ENCODE peak calls at places on chromosomes 3 and 15, in four cellular contexts. M is OCI-LY7, L is HL-60, P is neural crest cell. N is an unnamed sample.

GRCh38 chr15:72382146-72382545 is 6.3 kb upstream of the HEXA start:
- DNase-seq in L (no peak), P (no peak), M (peak), N (no peak)

GRCh38 chr3:128366652-128367051 is 100.0 kb downstream of the DNAJB8 start:
- DNase-seq in M (no peak), P (no peak), L (no peak), N (no peak)

GRCh38 chr15:67178569-67179210 is 75.8 kb downstream of the AAGAB start:
- DNase-seq in L (no peak), P (no peak), M (no peak), N (no peak)

GRCh38 chr3:13083898-13084297 is 10.7 kb upstream of the IQSEC1 start:
- DNase-seq in L (no peak), M (peak), P (no peak), N (no peak)

GRCh38 chr15:63322541-63322940 is 45.1 kb downstream of the APH1B start:
- DNase-seq in P (no peak), M (no peak), L (no peak), N (no peak)

GRCh38 chr15:100373037-100373896 is 31.5 kb upstream of the ADAMTS17 start:
- DNase-seq in M (no peak), P (no peak), L (no peak), N (peak)

GRCh38 chr3:23495507-23495906 is 292.4 kb downstream of the UBE2E2 start:
- DNase-seq in M (no peak), L (no peak), P (no peak), N (no peak)

GRCh38 chr3:73813291-73813977 is 188.7 kb upstream of the PDZRN3 start:
- DNase-seq in M (no peak), L (no peak), P (no peak), N (no peak)

GRCh38 chr15:74988007-74988800 is 7.2 kb upstream of the SCAMP5 start:
- DNase-seq in L (no peak), P (no peak), M (peak), N (no peak)

GRCh38 chr3:157231071-157231470 is 71.1 kb upstream of the CCNL1 start:
- DNase-seq in L (no peak), M (no peak), P (no peak), N (no peak)

GRCh38 chr3:114880078-114880477 is 267.0 kb downstream of the ZBTB20 start:
- DNase-seq in L (no peak), M (no peak), P (peak), N (no peak)

GRCh38 chr15:25441111-25441510 is 2.3 kb upstream of the UBE3A start:
- DNase-seq in L (no peak), M (no peak), P (no peak), N (no peak)

GRCh38 chr3:131892331-131892730 is 142.5 kb downstream of the CPNE4 start:
- DNase-seq in L (no peak), P (no peak), M (no peak), N (no peak)
- TF ChIP-seq CTCF in L (no peak), P (peak), M (no peak), N (no peak)

GRCh38 chr3:31831526-31832034 is 149.5 kb downstream of the OSBPL10 start:
- DNase-seq in L (no peak), M (no peak), P (no peak), N (no peak)
- TF ChIP-seq CTCF in L (no peak), M (no peak), P (no peak), N (no peak)

GRCh38 chr3:138370321-138370720 is 21.9 kb downstream of the MRAS start:
- DNase-seq in M (no peak), P (no peak), L (no peak), N (no peak)

GRCh38 chr3:138374573-138375134 is 26.3 kb downstream of the MRAS start:
- DNase-seq in M (no peak), L (no peak), P (no peak), N (no peak)

GRCh38 chr3:138373695-138374094 is 25.3 kb downstream of the MRAS start:
- DNase-seq in P (no peak), L (no peak), M (no peak), N (no peak)

GRCh38 chr3:138369151-138369900 is 20.9 kb downstream of the MRAS start:
- DNase-seq in P (no peak), M (no peak), L (no peak), N (peak)

GRCh38 chr3:138371070-138371950 is 22.9 kb downstream of the MRAS start:
- DNase-seq in M (peak), P (no peak), L (no peak), N (no peak)
- TF ChIP-seq CTCF in M (no peak), P (no peak), L (no peak), N (no peak)

DNA sequence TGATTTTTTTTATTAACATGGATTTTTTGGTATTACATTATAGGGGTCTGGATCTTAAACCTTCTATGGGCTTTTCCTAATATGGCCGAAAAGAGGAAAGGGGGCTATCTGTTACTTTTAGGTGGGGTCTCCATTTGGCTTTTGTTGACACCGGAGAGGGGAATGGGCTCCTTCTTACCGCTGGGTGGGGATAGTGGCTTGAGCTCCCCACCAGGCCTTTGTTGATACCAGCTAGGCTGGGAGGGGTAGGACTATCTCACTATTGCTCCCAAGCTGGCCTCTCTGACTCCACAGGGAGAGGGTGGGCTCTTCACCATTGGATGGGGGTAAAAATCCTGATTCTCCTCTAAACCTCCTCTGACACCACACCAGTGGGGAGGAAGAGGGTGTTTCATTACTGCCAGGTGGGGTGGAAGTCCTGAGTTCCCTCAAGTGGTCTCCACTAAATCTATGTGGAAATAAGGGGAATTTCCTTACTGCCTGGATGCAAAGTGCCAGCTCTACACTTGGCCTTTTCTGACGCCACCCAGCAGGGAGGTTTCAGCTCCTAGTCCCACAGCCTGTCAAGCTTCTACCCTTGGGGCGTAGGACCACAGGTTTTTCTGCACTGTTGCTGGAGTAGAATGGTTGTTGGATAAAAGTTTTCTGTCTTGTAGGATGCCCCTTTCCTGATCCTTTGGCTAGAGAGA is 572.3 kb downstream of the MAGI1 start:
- DNase-seq in L (no peak), P (no peak), M (no peak), N (no peak)
- TF ChIP-seq CTCF in L (no peak), P (no peak), M (no peak), N (no peak)

DNA sequence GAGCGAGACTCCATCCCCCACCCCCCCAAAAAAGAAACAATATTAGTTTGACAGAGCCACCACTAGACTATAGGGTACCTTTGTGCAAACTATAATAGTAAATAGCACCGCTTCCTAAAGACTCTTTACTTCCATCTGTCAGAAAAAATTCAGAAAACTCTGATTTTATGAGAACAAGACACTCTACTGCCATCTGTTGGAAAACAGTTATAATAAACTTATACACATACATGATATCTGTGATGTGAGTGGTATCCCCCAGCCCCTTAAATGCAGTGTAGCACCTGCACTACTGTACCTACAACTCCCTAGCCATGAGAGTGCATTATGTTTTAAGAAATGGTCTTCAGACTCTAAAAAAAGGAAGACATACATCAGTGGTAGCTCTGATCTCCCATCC is 47.1 kb upstream of the CTDSPL start:
- DNase-seq in M (peak), L (no peak), P (no peak), N (no peak)
- TF ChIP-seq CTCF in M (peak), L (no peak), P (peak), N (no peak)

GRCh38 chr3:11603628-11604027 is 40.1 kb downstream of the VGLL4 start:
- DNase-seq in P (no peak), M (peak), L (no peak), N (no peak)

GRCh38 chr3:11602886-11603285 is 40.8 kb downstream of the VGLL4 start:
- DNase-seq in M (peak), P (no peak), L (no peak), N (no peak)

GRCh38 chr3:11605398-11605797 is 38.3 kb downstream of the VGLL4 start:
- DNase-seq in M (no peak), P (no peak), L (no peak), N (no peak)

GRCh38 chr3:11602441-11602840 is 41.3 kb downstream of the VGLL4 start:
- DNase-seq in L (no peak), M (no peak), P (no peak), N (no peak)

DNA sequence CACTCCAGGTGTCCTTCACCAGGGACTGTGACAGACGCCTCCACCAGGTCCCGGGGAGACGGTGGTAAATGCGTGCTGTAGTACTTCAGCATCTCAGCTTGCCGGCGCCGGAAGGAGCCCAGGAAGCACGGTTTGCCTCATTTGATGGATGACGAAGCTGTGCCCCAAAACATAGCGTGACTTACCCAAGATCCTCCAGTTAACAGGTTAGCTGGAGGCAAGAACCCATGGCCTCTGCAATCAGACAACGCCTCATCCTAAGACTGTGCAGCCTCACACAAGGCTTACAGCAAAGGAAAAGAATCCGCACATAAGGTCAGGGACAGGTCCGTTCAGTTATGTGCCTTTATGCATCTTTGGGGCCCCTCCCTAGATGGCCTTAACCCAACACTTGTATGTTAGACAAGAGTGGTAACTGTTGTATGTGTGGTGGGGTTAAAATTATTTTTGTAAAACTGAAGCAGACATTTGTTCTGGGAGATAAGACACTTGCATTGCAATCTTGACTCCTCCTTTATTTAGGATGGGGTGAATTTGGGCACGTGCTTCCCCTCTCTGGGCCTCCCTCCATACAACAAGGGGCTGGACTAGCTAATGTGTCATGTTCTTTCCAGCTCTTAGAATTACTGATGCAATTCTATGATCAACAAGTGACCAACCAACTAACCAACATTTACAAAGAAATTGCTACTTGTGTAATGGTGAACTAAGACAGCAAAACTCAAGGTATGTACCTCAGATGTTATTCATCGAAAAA is 39.4 kb downstream of the VGLL4 start:
- DNase-seq in M (peak), L (no peak), P (no peak), N (peak)
- TF ChIP-seq CTCF in M (no peak), L (no peak), P (no peak), N (no peak)

GRCh38 chr15:80203361-80203885 is 48.6 kb downstream of the CTXND1 start:
- DNase-seq in L (no peak), P (no peak), M (no peak), N (no peak)
- TF ChIP-seq CTCF in L (no peak), P (no peak), M (no peak), N (no peak)